ENCODE peak calls at places on chromosome 14, in seven cellular contexts. Q is cardiac muscle cell; I is WTC11; E is HFFc6; O is CD8-positive, alpha-beta T cell; U is GM10248; V is brain microvascular endothelial cell. K is an unnamed sample.

GRCh38 chr14:22579218-22579617 is 9.8 kb downstream of the DAD1 start:
- DNase-seq in E (no peak), V (no peak), Q (no peak), O (no peak), U (no peak), I (no peak), K (no peak)

GRCh38 chr14:23882884-23883283 is 70.7 kb upstream of the DHRS4 start:
- DNase-seq in V (no peak), U (no peak), Q (no peak), O (no peak), I (no peak), E (no peak), K (no peak)

GRCh38 chr14:47167407-47167806 is 508.0 kb downstream of the MDGA2 start:
- DNase-seq in U (no peak), V (no peak), O (no peak), I (no peak), E (no peak), Q (peak; percentile 35), K (no peak)

GRCh38 chr14:55356913-55357312 is 54.7 kb downstream of the ATG14 start:
- DNase-seq in O (no peak), Q (no peak), I (no peak), E (no peak), U (no peak), V (no peak), K (no peak)

GRCh38 chr14:44912041-44912869 is 49.5 kb downstream of the KLHL28 start:
- DNase-seq in U (no peak), E (no peak), I (peak; percentile 31), V (no peak), O (no peak), Q (no peak), K (peak; percentile 18)

GRCh38 chr14:67589212-67589770 is 10.8 kb downstream of the PIGH start:
- DNase-seq in Q (no peak), U (no peak), O (no peak), E (no peak), I (no peak), V (no peak), K (no peak)

GRCh38 chr14:92539419-92539818 is 25.8 kb downstream of the RIN3 start:
- DNase-seq in V (no peak), Q (no peak), I (no peak), O (no peak), U (no peak), E (no peak), K (no peak)

GRCh38 chr14:80395031-80395430 is 183.7 kb upstream of the DIO2 start:
- DNase-seq in O (no peak), Q (no peak), E (no peak), V (no peak), I (no peak), U (no peak), K (no peak)

GRCh38 chr14:105060751-105061427 is 4.3 kb downstream of the GPR132 start:
- DNase-seq in O (peak; percentile 56), I (no peak), Q (no peak), E (no peak), U (no peak), V (no peak), K (peak; percentile 76)

GRCh38 chr14:35221462-35221861 is 70.7 kb upstream of the PSMA6 start:
- DNase-seq in O (no peak), Q (no peak), E (no peak), U (no peak), V (no peak), I (no peak), K (no peak)

GRCh38 chr14:65574611-65575010 is 162.1 kb downstream of the FUT8 start:
- DNase-seq in V (no peak), I (no peak), E (no peak), U (no peak), O (no peak), Q (no peak), K (no peak)

GRCh38 chr14:35669782-35670181 is 135.8 kb downstream of the INSM2 start:
- DNase-seq in Q (no peak), V (peak; percentile 82), I (no peak), U (peak; percentile 15), O (no peak), E (peak; percentile 77), K (no peak)

GRCh38 chr14:76695263-76695920 is 65.9 kb upstream of the VASH1 start:
- DNase-seq in V (no peak), Q (no peak), U (no peak), O (no peak), I (no peak), E (no peak), K (no peak)

GRCh38 chr14:50340045-50340444 is 27.9 kb downstream of the DMAC2L start:
- DNase-seq in O (no peak), U (no peak), Q (no peak), V (no peak), E (no peak), I (no peak), K (no peak)

GRCh38 chr14:50343424-50343823 is 31.3 kb downstream of the DMAC2L start:
- DNase-seq in Q (no peak), O (no peak), E (no peak), I (no peak), V (no peak), U (no peak), K (no peak)

GRCh38 chr14:50344116-50344775 is 32.1 kb downstream of the DMAC2L start:
- DNase-seq in O (peak; percentile 31), V (no peak), E (no peak), I (no peak), Q (no peak), U (peak; percentile 64), K (no peak)

GRCh38 chr14:50340945-50341344 is 28.8 kb downstream of the DMAC2L start:
- DNase-seq in O (no peak), U (no peak), Q (no peak), I (peak; percentile 57), E (no peak), V (no peak), K (peak; percentile 41)

DNA sequence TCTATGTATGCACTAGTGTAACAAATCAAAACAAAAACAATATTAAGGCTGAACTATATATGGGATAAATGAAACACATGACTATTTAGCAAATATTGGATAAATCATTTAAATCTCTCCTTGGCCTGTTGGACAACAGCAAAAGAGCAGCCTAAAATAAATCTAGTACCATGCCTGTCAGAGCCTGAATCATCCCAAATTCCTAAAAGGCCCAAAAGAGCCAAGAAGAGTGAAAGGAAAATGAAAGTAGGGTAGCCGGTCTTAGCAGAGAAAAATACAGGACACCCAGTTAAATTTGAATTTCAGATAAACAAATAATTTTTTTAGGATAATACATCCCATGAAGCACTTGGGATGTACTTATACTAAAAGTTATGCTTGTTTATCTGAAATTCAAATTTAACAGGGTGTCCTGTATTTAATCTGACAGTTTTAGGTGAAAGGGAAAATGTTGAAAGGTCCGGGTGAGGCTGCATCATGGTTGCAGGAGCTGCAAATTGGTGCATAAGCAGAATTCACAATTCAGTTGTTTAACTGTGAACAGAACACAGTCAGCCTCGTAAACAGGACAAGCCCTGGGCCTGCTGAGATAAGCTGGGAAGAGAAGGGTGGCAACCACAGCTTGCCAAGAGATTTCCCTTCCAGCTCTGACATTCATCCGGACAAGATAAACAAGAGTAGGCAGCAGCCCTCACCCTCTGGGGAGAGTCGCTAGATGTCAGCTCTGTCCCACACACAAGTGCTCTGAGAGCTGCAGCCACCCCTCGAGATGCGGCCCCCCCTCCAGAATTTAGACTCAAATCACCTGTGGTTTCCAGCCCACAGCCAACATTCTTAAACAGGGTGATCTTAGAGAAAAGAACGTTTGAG is 30.3 kb downstream of the DMAC2L start:
- DNase-seq in V (peak; percentile 69), O (peak; percentile 45), I (peak; percentile 50), E (peak; percentile 74), Q (peak; percentile 43), U (peak; percentile 80), K (peak; percentile 54)
- TF ChIP-seq CTCF in V (peak; percentile 60), O (no peak), I (no peak), E (peak; percentile 49), Q (peak; percentile 26), U (peak; percentile 57), K (no peak)

GRCh38 chr14:95516554-95517209 is at the start of gene SYNE3:
- DNase-seq in I (peak; percentile 32), U (peak; percentile 88), O (peak; percentile 57), E (no peak), V (no peak), Q (peak; percentile 55), K (peak; percentile 48)

GRCh38 chr14:95514131-95515079 is 2.0 kb downstream of the SYNE3 start:
- DNase-seq in I (no peak), E (no peak), O (no peak), U (no peak), V (no peak), Q (no peak), K (no peak)

GRCh38 chr14:95518045-95518751 is 1.7 kb upstream of the SYNE3 start:
- DNase-seq in E (peak; percentile 45), U (no peak), O (no peak), I (no peak), V (peak; percentile 68), Q (no peak), K (no peak)

GRCh38 chr14:95515080-95515489 is 1.4 kb downstream of the SYNE3 start:
- DNase-seq in I (peak; percentile 29), O (peak; percentile 19), Q (no peak), U (no peak), V (no peak), E (no peak), K (peak; percentile 69)

GRCh38 chr14:95515523-95516517 is 630 bp downstream of the SYNE3 start:
- DNase-seq in I (peak; percentile 68), U (peak; percentile 92), V (no peak), O (peak; percentile 83), E (peak; percentile 49), Q (peak; percentile 83), K (peak; percentile 65)
- TF ChIP-seq CTCF in I (no peak), U (peak; percentile 30), V (peak; percentile 48), O (peak; percentile 46), E (peak; percentile 67), Q (peak; percentile 19), K (no peak)

GRCh38 chr14:99749763-99750715 is 43.2 kb upstream of the EML1 start:
- DNase-seq in I (no peak), O (no peak), Q (no peak), U (no peak), E (no peak), V (no peak), K (no peak)
- TF ChIP-seq CTCF in I (no peak), O (no peak), Q (no peak), U (no peak), E (no peak), V (peak; percentile 19), K (no peak)

DNA sequence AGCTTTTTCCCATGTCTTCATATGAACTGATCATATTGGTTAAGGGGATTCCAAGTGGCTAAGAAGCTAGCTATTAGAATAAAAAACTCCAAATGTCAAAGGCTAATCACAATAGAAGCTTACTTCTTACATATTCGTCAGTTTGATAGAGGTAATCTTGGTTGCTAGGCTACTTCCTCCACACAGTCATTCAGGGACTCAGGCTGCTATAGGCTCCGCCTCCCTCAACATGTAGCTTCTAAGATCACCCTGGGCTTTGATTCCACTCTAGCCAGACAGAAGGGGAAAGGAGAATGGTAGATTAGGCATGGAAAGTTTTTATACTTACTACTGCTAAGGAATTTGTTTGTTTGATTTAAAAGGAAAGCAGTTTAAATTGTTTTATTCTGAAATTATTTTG is 207.9 kb downstream of the EFCAB11 start:
- DNase-seq in V (no peak), O (no peak), I (no peak), E (no peak), U (no peak), Q (no peak), K (no peak)
- TF ChIP-seq CTCF in V (no peak), O (no peak), I (no peak), E (no peak), U (no peak), Q (no peak), K (no peak)

DNA sequence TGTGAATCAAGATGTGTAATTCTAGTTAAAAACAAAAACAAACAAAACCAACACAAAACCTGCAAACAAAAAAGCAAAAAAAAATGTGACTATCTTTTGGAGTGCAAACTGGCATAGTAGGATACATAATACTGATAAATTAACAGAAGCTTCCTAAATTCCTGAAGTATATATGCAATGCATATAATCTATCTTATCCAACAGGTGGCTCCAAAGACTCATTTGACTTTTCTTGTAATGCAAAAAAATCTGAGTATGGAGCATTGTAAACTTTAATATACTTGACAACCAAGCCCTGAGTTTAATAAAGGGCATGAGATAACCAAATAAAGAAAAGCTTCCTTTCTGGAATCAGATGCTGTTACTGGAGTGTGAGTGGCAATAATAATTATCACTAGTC is 1003.6 kb downstream of the FSCB start:
- DNase-seq in U (no peak), Q (no peak), V (no peak), I (no peak), O (no peak), E (no peak), K (no peak)
- TF ChIP-seq CTCF in U (no peak), Q (no peak), V (no peak), I (no peak), O (no peak), E (no peak), K (no peak)